ENCODE peak calls at places on chromosomes 6 and 20, in seven cellular contexts. One of them, this sample, is unnamed.

GRCh38 chr6:146944809-146945208 is 259.4 kb upstream of the STXBP5 start:
- DNase-seq in cardiac muscle cell: no peak
- DNase-seq in brain microvascular endothelial cell: no peak
- DNase-seq in mucosa of descending colon: no peak
- DNase-seq in HL-60: no peak
- DNase-seq in lower leg skin: no peak
- DNase-seq in body of pancreas: no peak
- DNase-seq in this sample: no peak

GRCh38 chr20:23230766-23231385 is 119.7 kb upstream of the NXT1 start:
- DNase-seq in body of pancreas: no peak
- DNase-seq in mucosa of descending colon: no peak
- DNase-seq in lower leg skin: no peak
- DNase-seq in brain microvascular endothelial cell: no peak
- DNase-seq in HL-60: no peak
- DNase-seq in cardiac muscle cell: no peak
- DNase-seq in this sample: no peak

GRCh38 chr6:10403385-10404106 is 11.3 kb downstream of the TFAP2A start:
- DNase-seq in body of pancreas: no peak
- DNase-seq in mucosa of descending colon: no peak
- DNase-seq in cardiac muscle cell: no peak
- DNase-seq in lower leg skin: no peak
- DNase-seq in HL-60: peak
- DNase-seq in brain microvascular endothelial cell: peak
- DNase-seq in this sample: no peak

GRCh38 chr6:110325197-110325596 is 33.0 kb downstream of the METTL24 start:
- DNase-seq in brain microvascular endothelial cell: peak
- DNase-seq in cardiac muscle cell: no peak
- DNase-seq in HL-60: no peak
- DNase-seq in body of pancreas: peak
- DNase-seq in lower leg skin: no peak
- DNase-seq in mucosa of descending colon: no peak
- DNase-seq in this sample: no peak

GRCh38 chr6:95417856-95418255 is 159.5 kb upstream of the MANEA start:
- DNase-seq in lower leg skin: no peak
- DNase-seq in mucosa of descending colon: no peak
- DNase-seq in cardiac muscle cell: no peak
- DNase-seq in brain microvascular endothelial cell: no peak
- DNase-seq in body of pancreas: no peak
- DNase-seq in HL-60: no peak
- DNase-seq in this sample: no peak

GRCh38 chr6:125554456-125554855 is 195.0 kb upstream of the HEY2 start:
- DNase-seq in HL-60: no peak
- DNase-seq in cardiac muscle cell: no peak
- DNase-seq in mucosa of descending colon: no peak
- DNase-seq in brain microvascular endothelial cell: no peak
- DNase-seq in lower leg skin: no peak
- DNase-seq in body of pancreas: no peak
- DNase-seq in this sample: no peak

GRCh38 chr6:26216015-26216885 is 129.0 kb downstream of the HFE start:
- DNase-seq in HL-60: no peak
- DNase-seq in cardiac muscle cell: peak
- DNase-seq in lower leg skin: peak
- DNase-seq in brain microvascular endothelial cell: peak
- DNase-seq in mucosa of descending colon: peak
- DNase-seq in body of pancreas: peak
- DNase-seq in this sample: peak

GRCh38 chr6:14366880-14367279 is 249.3 kb downstream of the CD83 start:
- DNase-seq in body of pancreas: peak
- DNase-seq in cardiac muscle cell: no peak
- DNase-seq in brain microvascular endothelial cell: no peak
- DNase-seq in mucosa of descending colon: no peak
- DNase-seq in HL-60: no peak
- DNase-seq in lower leg skin: no peak
- DNase-seq in this sample: no peak

GRCh38 chr6:25012657-25013056 is 76.9 kb upstream of the RIPOR2 start:
- DNase-seq in brain microvascular endothelial cell: peak
- DNase-seq in lower leg skin: no peak
- DNase-seq in mucosa of descending colon: no peak
- DNase-seq in HL-60: no peak
- DNase-seq in body of pancreas: no peak
- DNase-seq in cardiac muscle cell: no peak
- DNase-seq in this sample: no peak

GRCh38 chr6:126182650-126183311 is 157.1 kb upstream of the CENPW start:
- DNase-seq in mucosa of descending colon: no peak
- DNase-seq in HL-60: no peak
- DNase-seq in cardiac muscle cell: no peak
- DNase-seq in lower leg skin: no peak
- DNase-seq in brain microvascular endothelial cell: no peak
- DNase-seq in body of pancreas: no peak
- DNase-seq in this sample: peak

GRCh38 chr6:12071064-12071615 is 59.0 kb downstream of the HIVEP1 start:
- DNase-seq in HL-60: no peak
- DNase-seq in body of pancreas: no peak
- DNase-seq in cardiac muscle cell: no peak
- DNase-seq in mucosa of descending colon: no peak
- DNase-seq in lower leg skin: no peak
- DNase-seq in brain microvascular endothelial cell: no peak
- DNase-seq in this sample: no peak

GRCh38 chr6:10989587-10989986 is 54.5 kb downstream of the ELOVL2 start:
- DNase-seq in body of pancreas: no peak
- DNase-seq in cardiac muscle cell: no peak
- DNase-seq in brain microvascular endothelial cell: no peak
- DNase-seq in mucosa of descending colon: no peak
- DNase-seq in HL-60: no peak
- DNase-seq in lower leg skin: no peak
- DNase-seq in this sample: no peak

GRCh38 chr6:6085928-6086668 is 79.4 kb upstream of the NRN1 start:
- DNase-seq in mucosa of descending colon: no peak
- DNase-seq in brain microvascular endothelial cell: no peak
- DNase-seq in cardiac muscle cell: no peak
- DNase-seq in lower leg skin: no peak
- DNase-seq in HL-60: no peak
- DNase-seq in body of pancreas: no peak
- DNase-seq in this sample: peak

GRCh38 chr20:2633381-2633780 is 19.1 kb upstream of the NOP56 start:
- DNase-seq in cardiac muscle cell: no peak
- DNase-seq in HL-60: no peak
- DNase-seq in body of pancreas: no peak
- DNase-seq in mucosa of descending colon: no peak
- DNase-seq in lower leg skin: no peak
- DNase-seq in brain microvascular endothelial cell: no peak
- DNase-seq in this sample: no peak

GRCh38 chr20:2626853-2627541 is 25.4 kb upstream of the NOP56 start:
- DNase-seq in brain microvascular endothelial cell: peak
- DNase-seq in mucosa of descending colon: peak
- DNase-seq in cardiac muscle cell: no peak
- DNase-seq in body of pancreas: no peak
- DNase-seq in lower leg skin: no peak
- DNase-seq in HL-60: no peak
- DNase-seq in this sample: no peak

DNA sequence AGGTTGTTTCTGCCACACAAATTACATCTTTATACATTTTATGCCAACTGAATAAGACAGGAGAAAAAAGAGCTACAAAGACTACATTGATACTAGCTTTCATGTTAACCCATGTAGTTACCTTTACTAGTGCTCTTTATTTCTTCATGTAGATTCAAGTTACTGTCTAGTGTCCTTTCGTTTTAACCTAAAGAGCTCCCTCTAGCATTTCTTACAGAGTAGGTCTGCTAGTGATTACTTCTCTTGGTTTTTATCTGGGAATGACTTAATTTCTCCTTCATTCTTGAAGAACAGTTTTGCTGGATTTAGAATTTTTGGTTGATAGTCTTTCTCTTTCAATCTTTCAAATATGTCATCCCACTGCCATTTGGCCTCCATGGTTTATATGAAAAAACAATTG is 21.2 kb upstream of the NOP56 start:
- DNase-seq in cardiac muscle cell: no peak
- DNase-seq in mucosa of descending colon: no peak
- DNase-seq in lower leg skin: no peak
- DNase-seq in brain microvascular endothelial cell: no peak
- DNase-seq in HL-60: no peak
- DNase-seq in body of pancreas: no peak
- DNase-seq in this sample: no peak
- TF ChIP-seq CTCF in cardiac muscle cell: peak
- TF ChIP-seq CTCF in mucosa of descending colon: no peak
- TF ChIP-seq CTCF in lower leg skin: no peak
- TF ChIP-seq CTCF in brain microvascular endothelial cell: no peak
- TF ChIP-seq CTCF in HL-60: no peak
- TF ChIP-seq CTCF in body of pancreas: no peak
- TF ChIP-seq CTCF in this sample: no peak

GRCh38 chr6:135176464-135176863 is 4.6 kb upstream of the MYB start:
- DNase-seq in body of pancreas: no peak
- DNase-seq in brain microvascular endothelial cell: no peak
- DNase-seq in mucosa of descending colon: no peak
- DNase-seq in lower leg skin: no peak
- DNase-seq in cardiac muscle cell: no peak
- DNase-seq in HL-60: no peak
- DNase-seq in this sample: no peak
- H3K4me3 ChIP-seq in body of pancreas: no peak
- H3K4me3 ChIP-seq in brain microvascular endothelial cell: no peak
- H3K4me3 ChIP-seq in mucosa of descending colon: no peak
- H3K4me3 ChIP-seq in lower leg skin: no peak
- H3K4me3 ChIP-seq in cardiac muscle cell: no peak
- H3K4me3 ChIP-seq in HL-60: no peak
- H3K4me3 ChIP-seq in this sample: no peak

DNA sequence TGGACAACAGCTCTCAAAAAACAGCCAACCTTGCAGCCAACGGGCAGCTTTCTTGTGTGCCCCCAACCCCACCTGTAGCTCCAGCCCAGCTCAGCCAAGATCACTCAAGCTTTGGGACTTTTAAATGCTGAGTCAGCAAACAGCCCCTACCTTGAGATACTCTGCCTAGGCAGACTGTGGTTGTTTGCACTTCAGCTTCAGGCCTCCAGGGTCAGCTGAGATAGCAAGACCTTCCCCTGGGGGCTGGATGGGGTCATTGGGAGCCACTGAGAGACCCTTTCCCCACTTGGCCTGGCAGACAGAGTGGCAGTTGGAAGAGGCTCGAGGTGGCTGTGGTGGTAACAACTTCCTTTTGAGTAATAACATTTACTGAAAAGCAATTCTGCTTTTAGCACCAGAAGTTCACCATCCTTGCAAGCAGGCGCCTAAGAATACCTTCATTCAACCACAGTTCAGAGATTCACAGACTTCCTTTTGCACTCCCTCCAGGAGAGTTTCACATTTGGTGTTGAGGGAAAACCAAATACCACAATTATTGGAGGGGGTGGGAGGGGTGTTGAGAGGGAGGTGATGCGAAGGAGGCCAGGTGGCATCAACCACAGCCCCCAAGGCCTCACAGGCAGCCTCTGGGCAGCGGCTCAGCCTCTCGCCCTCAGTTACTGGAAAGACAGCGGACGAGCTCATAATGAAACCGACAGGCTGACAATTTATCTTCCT is 148.0 kb downstream of the CEBPB start:
- DNase-seq in brain microvascular endothelial cell: no peak
- DNase-seq in cardiac muscle cell: peak
- DNase-seq in body of pancreas: no peak
- DNase-seq in HL-60: no peak
- DNase-seq in lower leg skin: peak
- DNase-seq in mucosa of descending colon: no peak
- DNase-seq in this sample: peak
- TF ChIP-seq CTCF in brain microvascular endothelial cell: no peak
- TF ChIP-seq CTCF in cardiac muscle cell: no peak
- TF ChIP-seq CTCF in body of pancreas: no peak
- TF ChIP-seq CTCF in HL-60: no peak
- TF ChIP-seq CTCF in lower leg skin: no peak
- TF ChIP-seq CTCF in mucosa of descending colon: no peak
- TF ChIP-seq CTCF in this sample: peak

GRCh38 chr6:121837545-121838229 is 402.2 kb downstream of the GJA1 start:
- DNase-seq in body of pancreas: no peak
- DNase-seq in lower leg skin: no peak
- DNase-seq in mucosa of descending colon: no peak
- DNase-seq in cardiac muscle cell: no peak
- DNase-seq in HL-60: no peak
- DNase-seq in brain microvascular endothelial cell: no peak
- DNase-seq in this sample: no peak
- H3K4me3 ChIP-seq in body of pancreas: no peak
- H3K4me3 ChIP-seq in lower leg skin: no peak
- H3K4me3 ChIP-seq in mucosa of descending colon: no peak
- H3K4me3 ChIP-seq in cardiac muscle cell: no peak
- H3K4me3 ChIP-seq in HL-60: no peak
- H3K4me3 ChIP-seq in brain microvascular endothelial cell: no peak
- H3K4me3 ChIP-seq in this sample: no peak